ENCODE peak calls at places on chromosomes 11 and 22, in ten cellular contexts. One of them, this sample, is unnamed.

GRCh38 chr11:111792955-111793500 is 26.8 kb upstream of the PPP2R1B start:
- DNase-seq in ovary: no peak
- DNase-seq in adrenal gland: no peak
- DNase-seq in PC-9: no peak
- DNase-seq in Panc1: no peak
- DNase-seq in cardiac muscle cell: no peak
- DNase-seq in RWPE2: no peak
- DNase-seq in tibial nerve: no peak
- DNase-seq in upper lobe of right lung: no peak
- DNase-seq in transverse colon: no peak
- DNase-seq in this sample: no peak

GRCh38 chr11:64098318-64098831 is 62.6 kb downstream of the FLRT1 start:
- DNase-seq in upper lobe of right lung: no peak
- DNase-seq in transverse colon: no peak
- DNase-seq in Panc1: no peak
- DNase-seq in RWPE2: no peak
- DNase-seq in adrenal gland: no peak
- DNase-seq in tibial nerve: no peak
- DNase-seq in PC-9: no peak
- DNase-seq in ovary: no peak
- DNase-seq in cardiac muscle cell: no peak
- DNase-seq in this sample: no peak

GRCh38 chr11:105108247-105108646 is 31.3 kb downstream of the CARD18 start:
- DNase-seq in PC-9: no peak
- DNase-seq in transverse colon: no peak
- DNase-seq in Panc1: no peak
- DNase-seq in ovary: no peak
- DNase-seq in RWPE2: no peak
- DNase-seq in upper lobe of right lung: no peak
- DNase-seq in adrenal gland: no peak
- DNase-seq in cardiac muscle cell: no peak
- DNase-seq in tibial nerve: no peak
- DNase-seq in this sample: no peak

GRCh38 chr11:35304393-35304790 is 115.0 kb downstream of the SLC1A2 start:
- DNase-seq in cardiac muscle cell: no peak
- DNase-seq in PC-9: peak; percentile 88
- DNase-seq in transverse colon: no peak
- DNase-seq in upper lobe of right lung: no peak
- DNase-seq in ovary: no peak
- DNase-seq in RWPE2: no peak
- DNase-seq in tibial nerve: no peak
- DNase-seq in Panc1: no peak
- DNase-seq in adrenal gland: no peak
- DNase-seq in this sample: no peak

GRCh38 chr22:44698531-44699421 is 3.2 kb upstream of the PRR5 start:
- DNase-seq in adrenal gland: no peak
- DNase-seq in upper lobe of right lung: no peak
- DNase-seq in cardiac muscle cell: peak; percentile 57
- DNase-seq in RWPE2: no peak
- DNase-seq in PC-9: no peak
- DNase-seq in ovary: peak; percentile 63
- DNase-seq in transverse colon: no peak
- DNase-seq in Panc1: no peak
- DNase-seq in tibial nerve: peak; percentile 26
- DNase-seq in this sample: peak; percentile 78

GRCh38 chr11:116835791-116836647 is 1.4 kb downstream of the APOA1 start:
- DNase-seq in ovary: peak; percentile 96
- DNase-seq in tibial nerve: peak; percentile 53
- DNase-seq in PC-9: peak; percentile 67
- DNase-seq in Panc1: peak; percentile 53
- DNase-seq in upper lobe of right lung: peak; percentile 96
- DNase-seq in adrenal gland: peak; percentile 85
- DNase-seq in RWPE2: peak; percentile 88
- DNase-seq in cardiac muscle cell: peak; percentile 93
- DNase-seq in transverse colon: peak; percentile 86
- DNase-seq in this sample: peak; percentile 94

GRCh38 chr11:83192846-83193245 is 666 bp upstream of the ANKRD42 start:
- DNase-seq in adrenal gland: no peak
- DNase-seq in RWPE2: no peak
- DNase-seq in cardiac muscle cell: no peak
- DNase-seq in ovary: no peak
- DNase-seq in transverse colon: no peak
- DNase-seq in tibial nerve: no peak
- DNase-seq in PC-9: no peak
- DNase-seq in Panc1: no peak
- DNase-seq in upper lobe of right lung: no peak
- DNase-seq in this sample: no peak

GRCh38 chr11:47498149-47498548 is 49.2 kb upstream of the RAPSN start:
- DNase-seq in RWPE2: no peak
- DNase-seq in ovary: no peak
- DNase-seq in upper lobe of right lung: no peak
- DNase-seq in PC-9: no peak
- DNase-seq in cardiac muscle cell: no peak
- DNase-seq in adrenal gland: no peak
- DNase-seq in tibial nerve: no peak
- DNase-seq in Panc1: no peak
- DNase-seq in transverse colon: no peak
- DNase-seq in this sample: no peak

GRCh38 chr11:8018742-8019631 is 31.9 kb downstream of the EIF3F start:
- DNase-seq in tibial nerve: peak; percentile 62
- DNase-seq in Panc1: no peak
- DNase-seq in RWPE2: no peak
- DNase-seq in adrenal gland: peak; percentile 85
- DNase-seq in PC-9: no peak
- DNase-seq in cardiac muscle cell: peak; percentile 69
- DNase-seq in ovary: peak; percentile 88
- DNase-seq in transverse colon: peak; percentile 60
- DNase-seq in upper lobe of right lung: peak; percentile 71
- DNase-seq in this sample: peak; percentile 81

GRCh38 chr11:93196816-93197382 is 892 bp downstream of the SLC36A4 start:
- DNase-seq in tibial nerve: no peak
- DNase-seq in upper lobe of right lung: no peak
- DNase-seq in ovary: no peak
- DNase-seq in RWPE2: no peak
- DNase-seq in cardiac muscle cell: no peak
- DNase-seq in PC-9: no peak
- DNase-seq in transverse colon: no peak
- DNase-seq in adrenal gland: no peak
- DNase-seq in Panc1: no peak
- DNase-seq in this sample: no peak

GRCh38 chr11:75734491-75735180 is 17.0 kb downstream of the MOGAT2 start:
- DNase-seq in upper lobe of right lung: no peak
- DNase-seq in transverse colon: peak; percentile 69
- DNase-seq in PC-9: peak; percentile 60
- DNase-seq in adrenal gland: no peak
- DNase-seq in Panc1: no peak
- DNase-seq in RWPE2: no peak
- DNase-seq in cardiac muscle cell: no peak
- DNase-seq in ovary: no peak
- DNase-seq in tibial nerve: no peak
- DNase-seq in this sample: no peak

GRCh38 chr22:17797721-17798559 is 23.7 kb upstream of the BID start:
- DNase-seq in transverse colon: no peak
- DNase-seq in upper lobe of right lung: no peak
- DNase-seq in ovary: no peak
- DNase-seq in tibial nerve: no peak
- DNase-seq in RWPE2: no peak
- DNase-seq in Panc1: no peak
- DNase-seq in cardiac muscle cell: no peak
- DNase-seq in adrenal gland: no peak
- DNase-seq in PC-9: no peak
- DNase-seq in this sample: no peak
- H3K4me3 ChIP-seq in transverse colon: no peak overlapping the region
- H3K4me3 ChIP-seq in upper lobe of right lung: no peak overlapping the region
- H3K4me3 ChIP-seq in ovary: no peak overlapping the region
- H3K4me3 ChIP-seq in tibial nerve: no peak overlapping the region
- H3K4me3 ChIP-seq in RWPE2: no peak overlapping the region
- H3K4me3 ChIP-seq in Panc1: no peak overlapping the region
- H3K4me3 ChIP-seq in cardiac muscle cell: no peak overlapping the region
- H3K4me3 ChIP-seq in adrenal gland: no peak overlapping the region
- H3K4me3 ChIP-seq in PC-9: no peak overlapping the region
- H3K4me3 ChIP-seq in this sample: no peak overlapping the region

DNA sequence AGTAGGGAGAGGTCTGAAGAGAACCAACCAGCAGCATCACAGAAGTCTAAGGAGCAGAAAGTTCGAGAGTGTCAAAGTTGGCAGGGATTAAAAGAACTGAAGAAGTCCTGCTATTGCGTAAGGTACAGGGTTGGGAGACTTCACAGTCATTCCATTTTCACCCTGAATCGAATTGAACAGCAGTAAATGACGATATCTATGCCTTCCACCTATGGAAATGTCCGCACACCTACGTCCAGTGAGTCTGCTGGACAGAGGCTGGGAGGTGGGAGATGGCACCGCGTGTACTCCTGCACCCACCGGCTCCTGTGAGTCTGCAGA is 116.7 kb downstream of the MICAL3 start:
- DNase-seq in upper lobe of right lung: no peak
- DNase-seq in ovary: no peak
- DNase-seq in cardiac muscle cell: no peak
- DNase-seq in RWPE2: no peak
- DNase-seq in transverse colon: no peak
- DNase-seq in Panc1: no peak
- DNase-seq in adrenal gland: no peak
- DNase-seq in tibial nerve: no peak
- DNase-seq in PC-9: no peak
- DNase-seq in this sample: peak; percentile 46
- H3K27ac ChIP-seq in upper lobe of right lung: no peak overlapping the region
- H3K27ac ChIP-seq in ovary: no peak overlapping the region
- H3K27ac ChIP-seq in cardiac muscle cell: peak overlapping the region; percentile 80
- H3K27ac ChIP-seq in RWPE2: no peak overlapping the region
- H3K27ac ChIP-seq in transverse colon: peak overlapping the region; percentile 2
- H3K27ac ChIP-seq in Panc1: no peak overlapping the region
- H3K27ac ChIP-seq in adrenal gland: peak overlapping the region; percentile 14
- H3K27ac ChIP-seq in tibial nerve: no peak overlapping the region
- H3K27ac ChIP-seq in PC-9: no peak overlapping the region
- H3K27ac ChIP-seq in this sample: no peak overlapping the region

DNA sequence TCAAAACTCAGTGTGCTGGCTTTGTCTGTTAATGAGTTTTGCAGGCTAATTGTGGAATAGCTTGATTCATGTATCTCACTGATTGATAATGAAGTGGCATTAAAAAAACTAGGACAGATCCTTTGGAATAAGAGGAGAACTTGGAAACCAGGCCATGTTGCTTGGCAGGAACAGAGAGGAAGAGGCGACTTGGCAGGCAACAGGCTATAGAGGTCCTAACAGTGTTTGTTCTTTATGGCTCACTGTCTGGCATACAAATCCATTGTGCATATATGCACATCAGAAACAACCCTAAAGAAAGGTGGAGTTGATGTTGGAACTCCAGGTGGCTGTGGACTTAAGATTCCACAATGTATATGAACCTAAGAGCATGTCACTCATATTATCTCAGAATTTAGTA is 17.5 kb upstream of the OR9I1 start:
- DNase-seq in tibial nerve: no peak
- DNase-seq in adrenal gland: no peak
- DNase-seq in upper lobe of right lung: no peak
- DNase-seq in transverse colon: no peak
- DNase-seq in cardiac muscle cell: no peak
- DNase-seq in RWPE2: no peak
- DNase-seq in ovary: no peak
- DNase-seq in PC-9: no peak
- DNase-seq in Panc1: no peak
- DNase-seq in this sample: no peak
- TF ChIP-seq CTCF in tibial nerve: no peak
- TF ChIP-seq CTCF in adrenal gland: no peak
- TF ChIP-seq CTCF in upper lobe of right lung: no peak
- TF ChIP-seq CTCF in transverse colon: no peak
- TF ChIP-seq CTCF in cardiac muscle cell: no peak
- TF ChIP-seq CTCF in RWPE2: no peak
- TF ChIP-seq CTCF in ovary: no peak
- TF ChIP-seq CTCF in PC-9: no peak
- TF ChIP-seq CTCF in Panc1: no peak
- TF ChIP-seq CTCF in this sample: no peak

DNA sequence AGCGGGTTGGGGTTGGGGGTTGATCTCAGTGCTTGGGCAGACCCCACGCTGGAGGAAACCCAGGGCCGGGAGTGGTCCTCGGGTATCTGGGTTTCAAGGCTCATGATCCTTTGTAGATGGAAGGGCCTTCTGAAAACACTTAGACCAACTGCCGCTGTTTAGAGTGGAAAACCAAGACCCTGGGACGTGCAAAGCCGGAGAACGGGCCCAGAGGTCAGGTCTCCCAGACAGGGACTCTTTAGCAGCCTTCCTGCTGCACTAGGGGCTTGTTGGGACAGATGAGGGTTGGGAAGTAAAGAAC is 622 bp downstream of the AIP start:
- DNase-seq in adrenal gland: no peak
- DNase-seq in tibial nerve: no peak
- DNase-seq in transverse colon: no peak
- DNase-seq in upper lobe of right lung: no peak
- DNase-seq in ovary: no peak
- DNase-seq in RWPE2: no peak
- DNase-seq in PC-9: no peak
- DNase-seq in cardiac muscle cell: no peak
- DNase-seq in Panc1: no peak
- DNase-seq in this sample: no peak
- H3K4me3 ChIP-seq in adrenal gland: no peak overlapping the region
- H3K4me3 ChIP-seq in tibial nerve: peak overlapping the region; percentile 50
- H3K4me3 ChIP-seq in transverse colon: peak overlapping the region; percentile 40
- H3K4me3 ChIP-seq in upper lobe of right lung: peak overlapping the region; percentile 62
- H3K4me3 ChIP-seq in ovary: peak overlapping the region; percentile 42
- H3K4me3 ChIP-seq in RWPE2: peak overlapping the region; percentile 42
- H3K4me3 ChIP-seq in PC-9: peak overlapping the region; percentile 61
- H3K4me3 ChIP-seq in cardiac muscle cell: peak overlapping the region; percentile 37
- H3K4me3 ChIP-seq in Panc1: peak overlapping the region; percentile 66
- H3K4me3 ChIP-seq in this sample: peak overlapping the region; percentile 45

GRCh38 chr22:42611076-42611475 is 3.6 kb downstream of the POLDIP3 start:
- DNase-seq in RWPE2: no peak
- DNase-seq in adrenal gland: no peak
- DNase-seq in cardiac muscle cell: no peak
- DNase-seq in PC-9: no peak
- DNase-seq in tibial nerve: no peak
- DNase-seq in ovary: no peak
- DNase-seq in transverse colon: no peak
- DNase-seq in Panc1: no peak
- DNase-seq in upper lobe of right lung: no peak
- DNase-seq in this sample: no peak

GRCh38 chr22:42613869-42614268 is 814 bp downstream of the POLDIP3 start:
- DNase-seq in PC-9: peak; percentile 44
- DNase-seq in cardiac muscle cell: no peak
- DNase-seq in Panc1: no peak
- DNase-seq in tibial nerve: no peak
- DNase-seq in ovary: no peak
- DNase-seq in transverse colon: no peak
- DNase-seq in adrenal gland: no peak
- DNase-seq in RWPE2: no peak
- DNase-seq in upper lobe of right lung: no peak
- DNase-seq in this sample: no peak

GRCh38 chr22:42608481-42609361 is 6.0 kb downstream of the POLDIP3 start:
- DNase-seq in Panc1: no peak
- DNase-seq in cardiac muscle cell: no peak
- DNase-seq in transverse colon: no peak
- DNase-seq in adrenal gland: no peak
- DNase-seq in tibial nerve: no peak
- DNase-seq in PC-9: peak; percentile 48
- DNase-seq in RWPE2: no peak
- DNase-seq in upper lobe of right lung: no peak
- DNase-seq in ovary: no peak
- DNase-seq in this sample: peak; percentile 51

GRCh38 chr22:42612336-42612735 is 2.3 kb downstream of the POLDIP3 start:
- DNase-seq in adrenal gland: no peak
- DNase-seq in transverse colon: no peak
- DNase-seq in upper lobe of right lung: no peak
- DNase-seq in cardiac muscle cell: no peak
- DNase-seq in tibial nerve: no peak
- DNase-seq in PC-9: no peak
- DNase-seq in ovary: no peak
- DNase-seq in RWPE2: no peak
- DNase-seq in Panc1: no peak
- DNase-seq in this sample: no peak

GRCh38 chr22:42610211-42610610 is 4.5 kb downstream of the POLDIP3 start:
- DNase-seq in RWPE2: no peak
- DNase-seq in Panc1: no peak
- DNase-seq in ovary: peak; percentile 56
- DNase-seq in PC-9: no peak
- DNase-seq in transverse colon: no peak
- DNase-seq in upper lobe of right lung: no peak
- DNase-seq in cardiac muscle cell: no peak
- DNase-seq in adrenal gland: no peak
- DNase-seq in tibial nerve: no peak
- DNase-seq in this sample: peak; percentile 38
- H3K27ac ChIP-seq in RWPE2: peak overlapping the region; percentile 51
- H3K27ac ChIP-seq in Panc1: peak overlapping the region; percentile 36
- H3K27ac ChIP-seq in ovary: no peak overlapping the region
- H3K27ac ChIP-seq in PC-9: no peak overlapping the region
- H3K27ac ChIP-seq in transverse colon: peak overlapping the region; percentile 42
- H3K27ac ChIP-seq in upper lobe of right lung: peak overlapping the region; percentile 73
- H3K27ac ChIP-seq in cardiac muscle cell: peak overlapping the region; percentile 22
- H3K27ac ChIP-seq in adrenal gland: peak overlapping the region; percentile 67
- H3K27ac ChIP-seq in tibial nerve: peak overlapping the region; percentile 22
- H3K27ac ChIP-seq in this sample: peak overlapping the region; percentile 53